ENCODE peak calls at places on chromosomes 16 and 17, in five cellular contexts. M, G, D, W and Y are unnamed samples.

GRCh38 chr17:5769936-5770335 is 185.6 kb upstream of the NLRP1 start:
- DNase-seq in M (no peak), G (no peak), D (no peak), W (no peak), Y (no peak)

GRCh38 chr16:31875112-31875803 is 1.7 kb downstream of the ZNF267 start:
- DNase-seq in M (no peak), G (no peak), D (no peak), W (no peak), Y (no peak)

GRCh38 chr16:11383481-11384183 is 38.4 kb downstream of the RMI2 start:
- DNase-seq in M (no peak), G (no peak), D (no peak), W (no peak), Y (no peak)

GRCh38 chr17:41212524-41213169 is 13.8 kb upstream of the KRTAP9-2 start:
- DNase-seq in M (no peak), G (no peak), D (no peak), W (no peak), Y (no peak)

GRCh38 chr16:67647111-67647651 is 2.2 kb downstream of the CARMIL2 start:
- DNase-seq in M (no peak), G (no peak), D (no peak), W (no peak), Y (no peak)

GRCh38 chr16:54431041-54431996 is 144.7 kb upstream of the IRX3 start:
- DNase-seq in M (no peak), G (no peak), D (peak), W (peak), Y (no peak)

GRCh38 chr17:72609501-72609900 is 483.0 kb downstream of the SLC39A11 start:
- DNase-seq in M (no peak), G (no peak), D (no peak), W (no peak), Y (no peak)

GRCh38 chr17:34312080-34312479 is 7.2 kb upstream of the CCL8 start:
- DNase-seq in M (no peak), G (no peak), D (peak), W (no peak), Y (no peak)

GRCh38 chr16:23948949-23949392 is 113.2 kb downstream of the PRKCB start:
- DNase-seq in M (peak), G (peak), D (no peak), W (no peak), Y (peak)

GRCh38 chr16:46620265-46621005 is 744 bp downstream of the SHCBP1 start:
- DNase-seq in M (no peak), G (no peak), D (no peak), W (no peak), Y (no peak)

GRCh38 chr17:81582341-81582740 is 30.2 kb upstream of the FAAP100 start:
- DNase-seq in M (no peak), G (no peak), D (no peak), W (peak), Y (no peak)

GRCh38 chr17:50132104-50132794 is 2.3 kb upstream of the SAMD14 start:
- DNase-seq in M (no peak), G (no peak), D (no peak), W (no peak), Y (no peak)

GRCh38 chr16:4384497-4384896 is 12.8 kb downstream of the VASN start:
- DNase-seq in M (no peak), G (no peak), D (no peak), W (peak), Y (no peak)

GRCh38 chr17:77846531-77847085 is 111.9 kb upstream of the TNRC6C start:
- DNase-seq in M (no peak), G (no peak), D (no peak), W (no peak), Y (peak)

GRCh38 chr17:50265690-50266306 is 8.5 kb upstream of the TMEM92 start:
- DNase-seq in M (no peak), G (no peak), D (no peak), W (no peak), Y (no peak)

GRCh38 chr16:11417487-11417886 is 72.2 kb downstream of the RMI2 start:
- DNase-seq in M (no peak), G (no peak), D (no peak), W (no peak), Y (no peak)

GRCh38 chr16:86809458-86809955 is 231.2 kb downstream of the FOXL1 start:
- DNase-seq in M (no peak), G (no peak), D (peak), W (peak), Y (no peak)

GRCh38 chr16:21574372-21574771 is 25.0 kb upstream of the METTL9 start:
- DNase-seq in M (no peak), G (no peak), D (no peak), W (no peak), Y (no peak)